ENCODE peak calls at places on chromosomes 4 and X, in seven cellular contexts. I is IMR-90, W is mesenchymal stem cell, F is H9, R is H1, M is trophoblast cell, S is neuronal stem cell. J is an unnamed sample. For H3K79me1, the result is how much of the 10 kb centered on the place peaks cover.

GRCh38 chr4:12902735-12903134 is 581.4 kb downstream of the RAB28 start:
- DNase-seq in I (no peak), W (no peak), F (no peak), R (no peak), M (no peak), S (no peak), J (no peak)

GRCh38 chr4:38634047-38634759 is 29.8 kb upstream of the KLF3 start:
- DNase-seq in I (no peak), W (no peak), F (no peak), R (no peak), M (no peak), S (no peak), J (no peak)

GRCh38 chr4:111648056-111648455 is 497.2 kb upstream of the FAM241A start:
- DNase-seq in I (no peak), W (no peak), F (no peak), R (no peak), M (no peak), S (no peak), J (no peak)

GRCh38 chrX:116490091-116490490 is 27.3 kb upstream of the CT83 start:
- DNase-seq in I (no peak), W (no peak), F (no peak), R (no peak), M (peak), S (no peak), J (no peak)

GRCh38 chr4:107721436-107722090 is 1.5 kb upstream of the PAPSS1 start:
- DNase-seq in I (no peak), W (no peak), F (peak), R (peak), M (peak), S (no peak), J (peak)

GRCh38 chrX:39675619-39676018 is 422.1 kb downstream of the BCOR start:
- DNase-seq in I (no peak), W (peak), F (no peak), R (no peak), M (no peak), S (no peak), J (no peak)

GRCh38 chr4:69054578-69055200 is 41.6 kb upstream of the UGT2B7 start:
- DNase-seq in I (peak), W (peak), F (no peak), R (no peak), M (no peak), S (no peak), J (no peak)

GRCh38 chr4:154626793-154627484 is 14.5 kb upstream of the FGG start:
- DNase-seq in I (peak), W (peak), F (peak), R (peak), M (peak), S (peak), J (peak)

GRCh38 chr4:138910914-138911336 is 104.7 kb upstream of the NOCT start:
- DNase-seq in I (peak), W (peak), F (peak), R (peak), M (peak), S (peak), J (peak)

GRCh38 chrX:46574337-46574940 is 874 bp downstream of the CHST7 start:
- DNase-seq in I (no peak), W (peak), F (peak), R (no peak), M (peak), S (no peak), J (peak)

GRCh38 chr4:145012841-145013240 is 85.2 kb downstream of the ANAPC10 start:
- DNase-seq in I (peak), W (peak), F (no peak), R (no peak), M (peak), S (no peak), J (peak)

GRCh38 chr4:176841730-176842129 is 49.0 kb upstream of the VEGFC start:
- DNase-seq in I (peak), W (peak), F (no peak), R (no peak), M (no peak), S (no peak), J (no peak)

GRCh38 chr4:37453361-37454262 is 209.1 kb downstream of the NWD2 start:
- DNase-seq in I (no peak), W (peak), F (peak), R (no peak), M (peak), S (peak), J (peak)

GRCh38 chr4:69025191-69025998 is 70.9 kb upstream of the UGT2B7 start:
- DNase-seq in I (no peak), W (peak), F (peak), R (peak), M (no peak), S (peak), J (peak)

GRCh38 chr4:108902769-108903168 is 139.9 kb upstream of the ETNPPL start:
- DNase-seq in I (no peak), W (no peak), F (no peak), R (no peak), M (no peak), S (no peak), J (no peak)

GRCh38 chr4:78477276-78477675 is 74.3 kb upstream of the ANXA3 start:
- DNase-seq in I (peak), W (peak), F (no peak), R (no peak), M (no peak), S (no peak), J (no peak)

GRCh38 chr4:17613761-17614415 is 553 bp upstream of the MED28 start:
- DNase-seq in I (peak), W (peak), F (no peak), R (no peak), M (peak), S (peak), J (no peak)

GRCh38 chr4:151000747-151001429 is 14.2 kb downstream of the LRBA start:
- DNase-seq in I (no peak), W (no peak), F (no peak), R (no peak), M (no peak), S (no peak), J (no peak)

DNA sequence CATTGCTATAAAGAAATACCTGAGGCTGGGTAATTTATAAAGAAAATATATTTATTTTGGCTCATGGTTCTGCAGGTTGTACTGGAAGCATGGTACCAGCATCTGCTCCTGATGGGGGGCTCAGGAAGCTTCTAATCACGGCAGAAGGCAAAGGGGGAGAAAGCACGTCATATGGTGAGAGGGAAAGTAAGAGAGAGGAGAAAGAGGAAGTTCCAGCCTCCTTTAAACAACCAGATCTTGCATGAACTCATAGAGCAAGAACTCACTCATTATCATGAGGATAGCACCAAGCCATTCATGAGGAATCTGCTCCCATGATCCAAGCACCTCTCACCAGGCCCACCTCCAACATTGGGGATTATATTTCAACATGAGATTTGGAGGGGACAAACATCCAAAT is 125.0 kb upstream of the GRPR start:
- DNase-seq in I (no peak), W (no peak), F (no peak), R (no peak), M (no peak), S (no peak), J (no peak)
- H3K79me1 ChIP-seq in I (under half), W (under half), F (under half), R (under half), M (under half), S (under half), J (under half)

GRCh38 chr4:6991249-6991648 is 51.9 kb upstream of the TADA2B start:
- DNase-seq in I (no peak), W (no peak), F (no peak), R (no peak), M (no peak), S (no peak), J (no peak)
- H3K79me1 ChIP-seq in I (half or more), W (under half), F (under half), R (under half), M (under half), S (under half), J (under half)

DNA sequence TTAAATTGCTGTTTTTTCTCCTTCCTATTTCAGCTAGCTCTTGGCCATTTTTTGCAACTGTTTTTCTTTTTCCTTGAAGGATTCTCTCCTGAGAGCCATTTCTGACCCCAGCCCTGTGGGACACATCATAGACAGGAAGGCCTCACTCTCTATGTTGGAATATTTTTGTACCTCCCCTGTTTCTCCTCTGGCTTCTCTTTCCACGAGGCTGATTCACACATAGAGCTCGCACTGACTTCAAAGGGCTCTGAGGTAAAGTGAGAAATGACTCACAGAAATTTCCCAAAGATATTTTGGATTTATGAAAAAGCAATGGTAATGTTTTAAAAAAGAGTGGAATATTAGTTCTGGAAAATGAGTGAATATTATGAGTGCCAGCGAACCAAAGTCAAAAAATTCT is 181.7 kb upstream of the IGFBP7 start:
- DNase-seq in I (no peak), W (no peak), F (no peak), R (no peak), M (peak), S (no peak), J (no peak)
- H3K79me1 ChIP-seq in I (under half), W (under half), F (under half), R (under half), M (under half), S (under half), J (under half)

GRCh38 chrX:15340867-15341266 is 5.5 kb upstream of the PIGA start:
- DNase-seq in I (no peak), W (no peak), F (no peak), R (no peak), M (no peak), S (no peak), J (peak)
- H3K79me1 ChIP-seq in I (under half), W (under half), F (under half), R (under half), M (under half), S (under half), J (under half)

J was measured in mesendoderm.